ENCODE peak calls at places on chromosomes 3 and 15, in five cellular contexts. One of them, this sample, is unnamed.

GRCh38 chr15:81480645-81481053 is 106.6 kb upstream of the TMC3 start:
- DNase-seq in fibroblast of lung: peak
- DNase-seq in DND-41: peak
- DNase-seq in WERI-Rb-1: peak
- DNase-seq in colonic mucosa: peak
- DNase-seq in this sample: peak

GRCh38 chr3:52237659-52238172 is 1.2 kb downstream of the TWF2 start:
- DNase-seq in fibroblast of lung: peak
- DNase-seq in WERI-Rb-1: no peak
- DNase-seq in colonic mucosa: peak
- DNase-seq in DND-41: no peak
- DNase-seq in this sample: no peak

GRCh38 chr15:67685008-67685599 is 140.2 kb upstream of the SKOR1 start:
- DNase-seq in DND-41: no peak
- DNase-seq in colonic mucosa: no peak
- DNase-seq in WERI-Rb-1: no peak
- DNase-seq in fibroblast of lung: peak
- DNase-seq in this sample: no peak

GRCh38 chr15:81573098-81573746 is 199.2 kb upstream of the TMC3 start:
- DNase-seq in colonic mucosa: no peak
- DNase-seq in DND-41: peak
- DNase-seq in WERI-Rb-1: no peak
- DNase-seq in fibroblast of lung: no peak
- DNase-seq in this sample: no peak

GRCh38 chr15:78425643-78426042 is 12.4 kb upstream of the IREB2 start:
- DNase-seq in WERI-Rb-1: no peak
- DNase-seq in fibroblast of lung: no peak
- DNase-seq in DND-41: peak
- DNase-seq in colonic mucosa: no peak
- DNase-seq in this sample: no peak

GRCh38 chr3:167899090-167899489 is 163.6 kb downstream of the SERPINI1 start:
- DNase-seq in DND-41: no peak
- DNase-seq in fibroblast of lung: no peak
- DNase-seq in WERI-Rb-1: no peak
- DNase-seq in colonic mucosa: no peak
- DNase-seq in this sample: no peak

GRCh38 chr3:55491296-55491816 is 4.2 kb upstream of the WNT5A start:
- DNase-seq in WERI-Rb-1: no peak
- DNase-seq in colonic mucosa: peak
- DNase-seq in fibroblast of lung: peak
- DNase-seq in DND-41: no peak
- DNase-seq in this sample: no peak

GRCh38 chr15:64634576-64635485 is 140.6 kb downstream of the RBPMS2 start:
- DNase-seq in DND-41: peak
- DNase-seq in WERI-Rb-1: no peak
- DNase-seq in fibroblast of lung: peak
- DNase-seq in colonic mucosa: no peak
- DNase-seq in this sample: peak

GRCh38 chr15:82554857-82555256 is 14.6 kb upstream of the RPS17 start:
- DNase-seq in WERI-Rb-1: no peak
- DNase-seq in fibroblast of lung: no peak
- DNase-seq in colonic mucosa: no peak
- DNase-seq in DND-41: no peak
- DNase-seq in this sample: no peak

GRCh38 chr15:96273317-96274086 is 57.0 kb upstream of the NR2F2 start:
- DNase-seq in fibroblast of lung: peak
- DNase-seq in colonic mucosa: no peak
- DNase-seq in WERI-Rb-1: no peak
- DNase-seq in DND-41: peak
- DNase-seq in this sample: no peak

GRCh38 chr15:101112336-101113113 is 139.3 kb downstream of the CHSY1 start:
- DNase-seq in DND-41: no peak
- DNase-seq in WERI-Rb-1: no peak
- DNase-seq in colonic mucosa: no peak
- DNase-seq in fibroblast of lung: no peak
- DNase-seq in this sample: no peak

GRCh38 chr3:52281980-52282801 is 3.7 kb upstream of the WDR82 start:
- DNase-seq in WERI-Rb-1: no peak
- DNase-seq in fibroblast of lung: no peak
- DNase-seq in DND-41: peak
- DNase-seq in colonic mucosa: no peak
- DNase-seq in this sample: peak

GRCh38 chr3:67655364-67656121 is 1.1 kb upstream of the SUCLG2 start:
- DNase-seq in fibroblast of lung: no peak
- DNase-seq in WERI-Rb-1: no peak
- DNase-seq in DND-41: peak
- DNase-seq in colonic mucosa: peak
- DNase-seq in this sample: peak

GRCh38 chr3:112351823-112352222 is 18.9 kb downstream of the CD200 start:
- DNase-seq in WERI-Rb-1: no peak
- DNase-seq in DND-41: no peak
- DNase-seq in colonic mucosa: no peak
- DNase-seq in fibroblast of lung: no peak
- DNase-seq in this sample: no peak

GRCh38 chr3:159077860-159078259 is 276.0 kb downstream of the MFSD1 start:
- DNase-seq in DND-41: no peak
- DNase-seq in fibroblast of lung: peak
- DNase-seq in WERI-Rb-1: no peak
- DNase-seq in colonic mucosa: no peak
- DNase-seq in this sample: no peak

GRCh38 chr3:34056951-34057390 is 258.5 kb downstream of the PDCD6IP start:
- DNase-seq in colonic mucosa: no peak
- DNase-seq in WERI-Rb-1: no peak
- DNase-seq in fibroblast of lung: no peak
- DNase-seq in DND-41: no peak
- DNase-seq in this sample: no peak

GRCh38 chr3:172176385-172176784 is 137.0 kb downstream of the FNDC3B start:
- DNase-seq in fibroblast of lung: no peak
- DNase-seq in DND-41: no peak
- DNase-seq in colonic mucosa: no peak
- DNase-seq in WERI-Rb-1: no peak
- DNase-seq in this sample: no peak

GRCh38 chr3:172175254-172175599 is 135.8 kb downstream of the FNDC3B start:
- DNase-seq in WERI-Rb-1: no peak
- DNase-seq in colonic mucosa: no peak
- DNase-seq in DND-41: no peak
- DNase-seq in fibroblast of lung: no peak
- DNase-seq in this sample: no peak

GRCh38 chr3:172177803-172178316 is 138.5 kb downstream of the FNDC3B start:
- DNase-seq in fibroblast of lung: no peak
- DNase-seq in DND-41: no peak
- DNase-seq in WERI-Rb-1: no peak
- DNase-seq in colonic mucosa: no peak
- DNase-seq in this sample: no peak

GRCh38 chr3:172174396-172175253 is 135.2 kb downstream of the FNDC3B start:
- DNase-seq in fibroblast of lung: peak
- DNase-seq in DND-41: no peak
- DNase-seq in WERI-Rb-1: no peak
- DNase-seq in colonic mucosa: no peak
- DNase-seq in this sample: no peak

GRCh38 chr3:172177046-172177445 is 137.7 kb downstream of the FNDC3B start:
- DNase-seq in DND-41: no peak
- DNase-seq in fibroblast of lung: peak
- DNase-seq in WERI-Rb-1: no peak
- DNase-seq in colonic mucosa: no peak
- DNase-seq in this sample: no peak
- H3K27ac ChIP-seq in DND-41: no peak
- H3K27ac ChIP-seq in fibroblast of lung: no peak
- H3K27ac ChIP-seq in WERI-Rb-1: no peak
- H3K27ac ChIP-seq in colonic mucosa: no peak
- H3K27ac ChIP-seq in this sample: no peak

GRCh38 chr3:107664614-107665013 is 141.9 kb downstream of the BBX start:
- DNase-seq in DND-41: no peak
- DNase-seq in fibroblast of lung: no peak
- DNase-seq in WERI-Rb-1: no peak
- DNase-seq in colonic mucosa: no peak
- DNase-seq in this sample: no peak
- H3K27ac ChIP-seq in DND-41: no peak
- H3K27ac ChIP-seq in fibroblast of lung: no peak
- H3K27ac ChIP-seq in WERI-Rb-1: no peak
- H3K27ac ChIP-seq in colonic mucosa: no peak
- H3K27ac ChIP-seq in this sample: no peak

GRCh38 chr15:58212909-58213526 is 74.8 kb downstream of the AQP9 start:
- DNase-seq in DND-41: peak
- DNase-seq in WERI-Rb-1: peak
- DNase-seq in colonic mucosa: no peak
- DNase-seq in fibroblast of lung: peak
- DNase-seq in this sample: no peak
- H3K27ac ChIP-seq in DND-41: no peak
- H3K27ac ChIP-seq in WERI-Rb-1: peak
- H3K27ac ChIP-seq in colonic mucosa: no peak
- H3K27ac ChIP-seq in fibroblast of lung: no peak
- H3K27ac ChIP-seq in this sample: no peak

GRCh38 chr3:150746791-150747590 is 16.0 kb downstream of the SIAH2 start:
- DNase-seq in colonic mucosa: no peak
- DNase-seq in DND-41: no peak
- DNase-seq in WERI-Rb-1: no peak
- DNase-seq in fibroblast of lung: no peak
- DNase-seq in this sample: no peak
- H3K27ac ChIP-seq in colonic mucosa: no peak
- H3K27ac ChIP-seq in DND-41: no peak
- H3K27ac ChIP-seq in WERI-Rb-1: no peak
- H3K27ac ChIP-seq in fibroblast of lung: no peak
- H3K27ac ChIP-seq in this sample: no peak

GRCh38 chr3:38114052-38114874 is 22.7 kb downstream of the ACAA1 start:
- DNase-seq in colonic mucosa: no peak
- DNase-seq in WERI-Rb-1: no peak
- DNase-seq in DND-41: no peak
- DNase-seq in fibroblast of lung: no peak
- DNase-seq in this sample: no peak
- H3K27ac ChIP-seq in colonic mucosa: no peak
- H3K27ac ChIP-seq in WERI-Rb-1: no peak
- H3K27ac ChIP-seq in DND-41: no peak
- H3K27ac ChIP-seq in fibroblast of lung: no peak
- H3K27ac ChIP-seq in this sample: no peak